ENCODE peak calls at places on chromosomes 3 and 15, in six cellular contexts. One of them, this sample, is unnamed.

GRCh38 chr3:10389341-10389740 is 68.4 kb upstream of the SEC13 start:
- DNase-seq in fibroblast of lung: no peak
- DNase-seq in LoVo: no peak
- DNase-seq in Karpas-422: peak; percentile 76
- DNase-seq in CD4-positive, CD25-positive, alpha-beta regulatory T cell: no peak
- DNase-seq in astrocyte of the spinal cord: no peak
- DNase-seq in this sample: no peak

GRCh38 chr3:126537116-126537729 is 13.3 kb downstream of the CHST13 start:
- DNase-seq in fibroblast of lung: no peak
- DNase-seq in LoVo: no peak
- DNase-seq in Karpas-422: no peak
- DNase-seq in CD4-positive, CD25-positive, alpha-beta regulatory T cell: no peak
- DNase-seq in astrocyte of the spinal cord: no peak
- DNase-seq in this sample: no peak

GRCh38 chr3:89375451-89375850 is 268.0 kb downstream of the EPHA3 start:
- DNase-seq in fibroblast of lung: no peak
- DNase-seq in LoVo: no peak
- DNase-seq in Karpas-422: no peak
- DNase-seq in CD4-positive, CD25-positive, alpha-beta regulatory T cell: no peak
- DNase-seq in astrocyte of the spinal cord: no peak
- DNase-seq in this sample: no peak

GRCh38 chr3:140164922-140165590 is 230.1 kb downstream of the CLSTN2 start:
- DNase-seq in fibroblast of lung: no peak
- DNase-seq in LoVo: no peak
- DNase-seq in Karpas-422: no peak
- DNase-seq in CD4-positive, CD25-positive, alpha-beta regulatory T cell: no peak
- DNase-seq in astrocyte of the spinal cord: no peak
- DNase-seq in this sample: no peak

GRCh38 chr3:168123211-168124173 is 27.8 kb upstream of the GOLIM4 start:
- DNase-seq in fibroblast of lung: peak; percentile 71
- DNase-seq in LoVo: no peak
- DNase-seq in Karpas-422: no peak
- DNase-seq in CD4-positive, CD25-positive, alpha-beta regulatory T cell: no peak
- DNase-seq in astrocyte of the spinal cord: peak; percentile 36
- DNase-seq in this sample: no peak

GRCh38 chr15:31235298-31236183 is 91.1 kb upstream of the KLF13 start:
- DNase-seq in fibroblast of lung: peak; percentile 44
- DNase-seq in LoVo: no peak
- DNase-seq in Karpas-422: peak; percentile 84
- DNase-seq in CD4-positive, CD25-positive, alpha-beta regulatory T cell: no peak
- DNase-seq in astrocyte of the spinal cord: no peak
- DNase-seq in this sample: no peak

GRCh38 chr3:37197810-37198371 is 23.5 kb upstream of the LRRFIP2 start:
- DNase-seq in fibroblast of lung: peak; percentile 17
- DNase-seq in LoVo: peak; percentile 32
- DNase-seq in Karpas-422: no peak
- DNase-seq in CD4-positive, CD25-positive, alpha-beta regulatory T cell: no peak
- DNase-seq in astrocyte of the spinal cord: peak; percentile 68
- DNase-seq in this sample: no peak

GRCh38 chr3:56806407-56806806 is 4.7 kb upstream of the ARHGEF3 start:
- DNase-seq in fibroblast of lung: no peak
- DNase-seq in LoVo: no peak
- DNase-seq in Karpas-422: no peak
- DNase-seq in CD4-positive, CD25-positive, alpha-beta regulatory T cell: no peak
- DNase-seq in astrocyte of the spinal cord: no peak
- DNase-seq in this sample: no peak

GRCh38 chr15:69117431-69117841 is 43.0 kb upstream of the GLCE start:
- DNase-seq in fibroblast of lung: no peak
- DNase-seq in LoVo: no peak
- DNase-seq in Karpas-422: no peak
- DNase-seq in CD4-positive, CD25-positive, alpha-beta regulatory T cell: no peak
- DNase-seq in astrocyte of the spinal cord: no peak
- DNase-seq in this sample: no peak

GRCh38 chr3:46565607-46566039 is 479 bp downstream of the LRRC2 start:
- DNase-seq in fibroblast of lung: no peak
- DNase-seq in LoVo: no peak
- DNase-seq in Karpas-422: no peak
- DNase-seq in CD4-positive, CD25-positive, alpha-beta regulatory T cell: peak; percentile 16
- DNase-seq in astrocyte of the spinal cord: no peak
- DNase-seq in this sample: no peak

GRCh38 chr3:10473581-10474438 is 31.6 kb downstream of the ATP2B2 start:
- DNase-seq in fibroblast of lung: no peak
- DNase-seq in LoVo: no peak
- DNase-seq in Karpas-422: no peak
- DNase-seq in CD4-positive, CD25-positive, alpha-beta regulatory T cell: no peak
- DNase-seq in astrocyte of the spinal cord: no peak
- DNase-seq in this sample: no peak

This sample was measured in ureter.